ENCODE peak calls at places on chromosomes 13 and 19, in four cellular contexts. R is right lobe of liver, O is K562, A is HepG2. U is an unnamed sample.

GRCh38 chr13:20711301-20712044 is 8.0 kb downstream of the IL17D start:
- ATAC-seq in A (peak; percentile 81), R (no peak), O (peak; percentile 76), U (no peak)

GRCh38 chr13:48199404-48199991 is 33.5 kb upstream of the ITM2B start:
- ATAC-seq in R (no peak), A (no peak), O (no peak), U (no peak)

GRCh38 chr13:59734393-59734792 is 429.3 kb downstream of the DIAPH3 start:
- ATAC-seq in O (no peak), R (no peak), A (no peak), U (no peak)

GRCh38 chr13:89832827-89833226 is 1514.7 kb upstream of the MIR17HG start:
- ATAC-seq in O (no peak), A (no peak), R (no peak), U (no peak)

GRCh38 chr13:108915634-108916497 is 286.5 kb downstream of the MYO16 start:
- ATAC-seq in A (peak; percentile 98), R (peak; percentile 90), O (peak; percentile 97), U (peak; percentile 93)

GRCh38 chr13:112449545-112449930 is 73.4 kb downstream of the SPACA7 start:
- ATAC-seq in O (no peak), R (no peak), A (no peak), U (no peak)

GRCh38 chr19:19217110-19217509 is 5.4 kb downstream of the NCAN start:
- ATAC-seq in A (no peak), O (peak; percentile 69), R (no peak), U (no peak)

GRCh38 chr19:50943074-50943828 is 9.6 kb downstream of the KLK5 start:
- ATAC-seq in O (no peak), A (no peak), R (no peak), U (no peak)

GRCh38 chr19:40584007-40584406 is 7.3 kb downstream of the SHKBP1 start:
- ATAC-seq in O (peak; percentile 76), A (peak; percentile 43), R (no peak), U (no peak)

GRCh38 chr19:8252922-8253589 is 43.9 kb downstream of the CERS4 start:
- ATAC-seq in O (peak; percentile 90), R (peak; percentile 57), A (peak; percentile 74), U (peak; percentile 37)

GRCh38 chr19:45419396-45419795 is 4.3 kb downstream of the ERCC1 start:
- ATAC-seq in A (no peak), R (no peak), O (no peak), U (no peak)

GRCh38 chr19:23273594-23274412 is 23.6 kb upstream of the ZNF724 start:
- ATAC-seq in R (peak; percentile 100), A (peak; percentile 98), O (peak; percentile 95), U (peak; percentile 100)

GRCh38 chr13:99648266-99648665 is 147.0 kb downstream of the TM9SF2 start:
- ATAC-seq in O (no peak), A (no peak), R (no peak), U (no peak)

GRCh38 chr19:30406220-30406944 is 34.2 kb downstream of the ZNF536 start:
- ATAC-seq in R (peak; percentile 60), A (peak; percentile 88), O (peak; percentile 70), U (no peak)

GRCh38 chr13:22077205-22077683 is 406.4 kb downstream of the FGF9 start:
- ATAC-seq in A (no peak), O (no peak), R (no peak), U (peak; percentile 62)

GRCh38 chr19:18397242-18398202 is at the start of gene LRRC25:
- ATAC-seq in R (peak; percentile 44), A (peak; percentile 30), O (peak; percentile 67), U (peak; percentile 56)

GRCh38 chr19:16263115-16263839 is 61.3 kb upstream of the KLF2 start:
- ATAC-seq in R (peak; percentile 34), O (no peak), A (no peak), U (no peak)

GRCh38 chr13:30191491-30192100 is 115.8 kb downstream of the KATNAL1 start:
- ATAC-seq in O (no peak), A (no peak), R (no peak), U (no peak)

GRCh38 chr19:7590256-7590655 is 5.4 kb upstream of the CAMSAP3 start:
- ATAC-seq in R (peak; percentile 44), O (no peak), A (no peak), U (no peak)

GRCh38 chr19:56748443-56748842 is 76.9 kb upstream of the ZNF835 start:
- ATAC-seq in R (no peak), A (peak; percentile 51), O (no peak), U (no peak)

GRCh38 chr13:50248537-50249521 is 233.6 kb downstream of the KCNRG start:
- ATAC-seq in O (no peak), R (no peak), A (no peak), U (no peak)

GRCh38 chr13:46119883-46120614 is 15.2 kb upstream of the CPB2 start:
- ATAC-seq in O (peak; percentile 86), R (peak; percentile 10), A (no peak), U (no peak)

GRCh38 chr13:75508002-75508548 is 26.1 kb upstream of the TBC1D4 start:
- ATAC-seq in A (peak; percentile 76), O (no peak), R (peak; percentile 13), U (no peak)

GRCh38 chr19:56217039-56217949 is 15.2 kb downstream of the ZSCAN5C start:
- ATAC-seq in R (peak; percentile 45), A (no peak), O (no peak), U (no peak)

GRCh38 chr13:76778906-76779305 is 107.3 kb downstream of the KCTD12 start:
- ATAC-seq in O (no peak), A (no peak), R (no peak), U (no peak)

GRCh38 chr13:57629391-57629804 is 2.1 kb upstream of the PCDH17 start:
- ATAC-seq in A (no peak), O (no peak), R (no peak), U (peak; percentile 10)

GRCh38 chr13:110722971-110723370 is 9.5 kb downstream of the ING1 start:
- ATAC-seq in R (no peak), A (no peak), O (no peak), U (no peak)

GRCh38 chr19:29676586-29676985 is 11.3 kb downstream of the PLEKHF1 start:
- ATAC-seq in O (peak; percentile 21), A (no peak), R (peak; percentile 83), U (no peak)

DNA sequence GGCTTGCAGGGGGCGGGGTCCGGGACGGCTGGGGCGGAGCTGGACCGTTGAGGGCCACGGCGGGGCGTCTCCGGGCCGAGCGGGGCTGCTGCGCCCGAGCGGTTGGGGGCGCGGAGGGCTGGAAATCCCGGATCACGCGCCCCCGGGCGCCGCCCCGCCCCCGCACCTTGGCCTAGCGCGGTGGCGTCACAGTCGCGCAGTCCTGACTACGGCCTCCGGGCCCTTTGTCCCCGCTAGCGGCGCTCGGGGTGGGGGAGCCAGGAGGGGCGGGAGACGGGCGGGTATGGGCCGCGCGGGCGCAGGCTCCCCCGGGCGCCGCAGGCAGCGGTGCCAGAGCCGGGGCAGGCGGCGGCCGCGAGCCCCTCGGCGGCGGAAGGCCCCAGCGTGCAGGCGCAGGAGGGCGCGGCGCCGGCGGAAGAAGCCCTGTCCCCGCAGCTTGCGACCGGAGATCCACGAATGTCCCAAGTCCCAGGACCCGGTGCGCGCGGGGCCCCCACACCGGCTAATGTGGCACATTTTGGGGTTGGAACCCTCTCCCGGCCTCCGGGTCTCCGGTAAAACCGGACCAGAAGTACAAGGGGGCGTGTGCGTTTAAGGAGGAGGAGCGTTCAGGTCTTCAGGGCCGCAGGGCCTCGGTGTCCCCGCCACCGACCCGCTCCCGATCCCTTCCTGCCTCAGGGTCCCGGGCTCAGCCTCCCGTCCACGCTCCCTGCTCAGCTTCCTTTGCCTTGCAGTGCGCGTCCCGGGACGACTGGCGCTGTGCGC is 840 bp downstream of the GPX4 start:
- ATAC-seq in A (peak; percentile 61), O (peak; percentile 74), R (peak; percentile 51), U (peak; percentile 37)
- TF ChIP-seq POLR2A in A (no peak), O (no peak), R (peak; percentile 14), U (no peak)

DNA sequence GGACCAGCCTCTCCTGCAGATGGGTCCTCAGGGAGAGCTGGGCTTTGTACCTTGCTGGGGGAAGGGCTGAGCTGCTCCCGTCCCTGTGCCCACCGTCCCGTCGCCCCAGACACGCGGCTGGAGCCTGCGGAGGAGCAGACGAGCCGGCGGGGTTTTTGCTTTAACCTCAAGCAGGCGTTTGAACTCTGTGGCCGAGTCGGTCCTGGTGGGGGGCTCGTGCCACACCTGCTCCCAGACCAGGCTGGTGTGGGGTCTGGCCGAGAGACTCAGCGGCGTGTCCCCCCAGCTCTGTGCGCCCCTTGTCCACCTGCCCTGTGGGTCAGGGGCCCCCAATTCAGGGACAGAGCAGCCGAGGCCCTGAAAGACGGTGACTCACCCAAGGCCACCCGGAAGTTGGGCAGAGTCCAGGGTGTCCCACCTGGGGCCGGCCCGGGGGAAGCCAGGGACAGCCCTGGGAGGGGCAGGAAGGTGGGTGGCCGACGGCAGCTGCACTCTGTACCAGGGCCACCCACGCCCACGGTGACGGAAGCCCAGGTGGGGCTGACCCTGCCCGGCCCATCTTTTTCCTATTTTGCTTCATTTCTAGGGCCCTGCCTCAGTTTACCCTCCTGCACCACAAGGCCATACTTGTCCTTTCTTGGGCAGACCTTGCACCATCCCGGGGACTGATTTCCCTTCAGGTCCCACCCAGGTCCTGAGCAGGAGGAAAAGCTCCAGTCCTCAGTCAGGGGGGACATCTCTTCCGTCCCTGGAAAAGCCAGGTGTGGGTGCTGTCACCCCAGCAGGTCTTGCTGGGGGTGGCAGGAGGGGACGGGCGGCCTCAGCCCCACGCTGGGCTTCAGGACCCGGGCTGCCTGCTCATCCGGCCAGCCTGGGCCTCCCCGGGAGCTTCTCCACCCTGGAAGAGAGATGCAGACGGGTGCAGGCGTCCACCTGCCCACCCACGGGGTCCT is 5.3 kb downstream of the EFNA2 start:
- ATAC-seq in R (no peak), A (peak; percentile 71), O (no peak), U (no peak)
- TF ChIP-seq CTCF in R (no peak), A (peak; percentile 28), O (no peak), U (no peak)

DNA sequence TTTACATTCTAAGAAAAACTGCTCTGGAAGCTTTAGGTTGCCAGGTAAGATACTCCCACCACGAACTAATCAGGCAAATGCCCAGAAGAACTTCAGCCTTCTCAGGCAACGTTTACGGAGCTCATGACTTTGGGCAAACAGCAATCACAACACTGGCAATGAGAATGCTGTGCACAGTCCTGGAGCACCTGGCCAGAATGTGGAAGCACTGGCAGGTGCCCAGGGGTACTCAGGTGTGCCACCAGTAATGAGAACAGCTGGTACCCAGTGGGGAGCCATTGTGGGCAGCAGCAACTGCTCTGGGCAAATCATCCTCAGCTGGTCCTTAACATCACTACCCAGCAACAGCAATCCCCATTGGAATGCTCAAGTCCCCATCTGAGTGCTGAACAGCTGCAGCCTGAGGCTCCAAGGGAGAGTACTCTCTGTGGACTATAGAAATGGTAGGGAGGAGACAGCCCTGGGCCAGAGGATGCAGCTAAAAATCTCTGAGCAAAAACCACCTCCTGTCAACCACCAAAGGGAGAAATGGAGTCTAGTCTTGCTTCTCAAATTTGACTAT is 210.0 kb downstream of the FOXO1 start:
- ATAC-seq in A (no peak), R (no peak), O (no peak), U (no peak)
- H3K27ac ChIP-seq in A (no peak overlapping the region), R (no peak overlapping the region), O (no peak overlapping the region), U (no peak overlapping the region)

DNA sequence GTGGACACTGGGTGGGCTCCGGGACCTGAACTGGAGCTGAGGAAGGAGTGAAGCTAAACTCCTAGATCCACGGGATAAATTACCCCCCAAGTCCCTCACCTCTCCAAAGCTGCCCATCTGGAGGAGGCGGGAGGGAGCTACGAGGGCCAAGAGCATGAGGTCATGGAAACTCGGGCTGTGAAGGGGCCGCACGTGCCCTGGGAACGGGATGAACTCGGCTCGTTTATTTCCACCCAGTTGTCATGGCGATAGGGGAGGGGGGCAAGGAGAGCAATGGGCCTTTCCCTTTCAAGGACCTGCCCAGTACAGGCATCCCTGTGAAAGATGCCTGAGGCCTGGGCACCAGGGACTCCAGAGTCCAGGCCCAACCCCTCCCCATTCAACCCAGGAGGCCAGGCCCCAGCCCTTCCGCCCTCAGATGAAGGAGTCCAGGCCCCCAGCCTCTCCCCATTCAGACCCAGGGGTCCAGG is 3.8 kb downstream of the PPP1R12C start:
- ATAC-seq in O (no peak), A (no peak), R (no peak), U (peak; percentile 73)
- TF ChIP-seq POLR2A in O (no peak), A (no peak), R (no peak), U (peak; percentile 17)

GRCh38 chr13:71316964-71317363 is 550.0 kb downstream of the DACH1 start:
- ATAC-seq in O (no peak), R (no peak), A (no peak), U (no peak)

GRCh38 chr13:71320452-71320851 is 546.6 kb downstream of the DACH1 start:
- ATAC-seq in A (peak; percentile 64), R (no peak), O (no peak), U (no peak)
- TF ChIP-seq CTCF in A (peak; percentile 66), R (peak; percentile 16), O (no peak), U (no peak)

U was measured in gastroesophageal sphincter.